ENCODE peak calls at places on chromosomes 6 and 20, in eight cellular contexts. One of them, this sample, is unnamed.

GRCh38 chr20:11274137-11274536 is 600.3 kb upstream of the JAG1 start:
- DNase-seq in RKO: peak; percentile 82
- DNase-seq in HT1080: peak; percentile 75
- DNase-seq in HAP-1: peak; percentile 79
- DNase-seq in cardiac muscle cell: peak; percentile 78
- DNase-seq in ureter: peak; percentile 50
- DNase-seq in EL: peak; percentile 65
- DNase-seq in NAMALWA: peak; percentile 39
- DNase-seq in this sample: no peak

GRCh38 chr20:21173496-21174025 is 47.7 kb downstream of the KIZ start:
- DNase-seq in HAP-1: no peak
- DNase-seq in HT1080: peak; percentile 11
- DNase-seq in ureter: no peak
- DNase-seq in cardiac muscle cell: no peak
- DNase-seq in NAMALWA: no peak
- DNase-seq in EL: peak; percentile 4
- DNase-seq in RKO: no peak
- DNase-seq in this sample: no peak

GRCh38 chr20:54535045-54535444 is 59.7 kb downstream of the DOK5 start:
- DNase-seq in NAMALWA: no peak
- DNase-seq in HT1080: no peak
- DNase-seq in RKO: no peak
- DNase-seq in EL: no peak
- DNase-seq in HAP-1: no peak
- DNase-seq in cardiac muscle cell: no peak
- DNase-seq in ureter: no peak
- DNase-seq in this sample: no peak

GRCh38 chr6:7505196-7505699 is 36.2 kb upstream of the DSP start:
- DNase-seq in EL: peak; percentile 81
- DNase-seq in cardiac muscle cell: peak; percentile 36
- DNase-seq in NAMALWA: no peak
- DNase-seq in HAP-1: no peak
- DNase-seq in HT1080: peak; percentile 99
- DNase-seq in ureter: peak; percentile 52
- DNase-seq in RKO: peak; percentile 12
- DNase-seq in this sample: no peak

GRCh38 chr6:84897874-84898635 is 133.7 kb upstream of the TBX18 start:
- DNase-seq in HT1080: peak; percentile 72
- DNase-seq in EL: peak; percentile 45
- DNase-seq in RKO: peak; percentile 44
- DNase-seq in ureter: no peak
- DNase-seq in HAP-1: no peak
- DNase-seq in cardiac muscle cell: no peak
- DNase-seq in NAMALWA: no peak
- DNase-seq in this sample: no peak

GRCh38 chr6:170203212-170203611 is 87.7 kb downstream of the DLL1 start:
- DNase-seq in EL: peak; percentile 13
- DNase-seq in NAMALWA: no peak
- DNase-seq in HT1080: no peak
- DNase-seq in RKO: no peak
- DNase-seq in HAP-1: no peak
- DNase-seq in cardiac muscle cell: no peak
- DNase-seq in ureter: no peak
- DNase-seq in this sample: peak; percentile 29

GRCh38 chr20:17568045-17568788 is 1.7 kb upstream of the DSTN start:
- DNase-seq in HAP-1: no peak
- DNase-seq in HT1080: no peak
- DNase-seq in NAMALWA: peak; percentile 16
- DNase-seq in cardiac muscle cell: no peak
- DNase-seq in EL: no peak
- DNase-seq in ureter: no peak
- DNase-seq in RKO: no peak
- DNase-seq in this sample: no peak

GRCh38 chr6:11245406-11245990 is 13.0 kb upstream of the NEDD9 start:
- DNase-seq in ureter: no peak
- DNase-seq in cardiac muscle cell: no peak
- DNase-seq in EL: no peak
- DNase-seq in HT1080: no peak
- DNase-seq in HAP-1: peak; percentile 34
- DNase-seq in NAMALWA: no peak
- DNase-seq in RKO: no peak
- DNase-seq in this sample: no peak

GRCh38 chr6:41193171-41193734 is 7.7 kb downstream of the TREML2 start:
- DNase-seq in HT1080: no peak
- DNase-seq in RKO: no peak
- DNase-seq in cardiac muscle cell: no peak
- DNase-seq in HAP-1: no peak
- DNase-seq in NAMALWA: no peak
- DNase-seq in EL: no peak
- DNase-seq in ureter: no peak
- DNase-seq in this sample: no peak

GRCh38 chr20:34200020-34200419 is 41.2 kb upstream of the ASIP start:
- DNase-seq in HAP-1: no peak
- DNase-seq in cardiac muscle cell: no peak
- DNase-seq in EL: no peak
- DNase-seq in NAMALWA: no peak
- DNase-seq in RKO: no peak
- DNase-seq in ureter: no peak
- DNase-seq in HT1080: no peak
- DNase-seq in this sample: no peak

GRCh38 chr20:23142162-23143050 is 56.3 kb upstream of the CD93 start:
- DNase-seq in EL: no peak
- DNase-seq in RKO: no peak
- DNase-seq in cardiac muscle cell: no peak
- DNase-seq in HAP-1: no peak
- DNase-seq in ureter: no peak
- DNase-seq in HT1080: no peak
- DNase-seq in NAMALWA: no peak
- DNase-seq in this sample: no peak

GRCh38 chr20:62557425-62557824 is 81.6 kb upstream of the GATA5 start:
- DNase-seq in HT1080: no peak
- DNase-seq in NAMALWA: no peak
- DNase-seq in RKO: no peak
- DNase-seq in EL: peak; percentile 10
- DNase-seq in cardiac muscle cell: no peak
- DNase-seq in ureter: no peak
- DNase-seq in HAP-1: no peak
- DNase-seq in this sample: no peak

GRCh38 chr6:10355115-10355702 is 59.7 kb downstream of the TFAP2A start:
- DNase-seq in HAP-1: no peak
- DNase-seq in RKO: no peak
- DNase-seq in ureter: no peak
- DNase-seq in EL: peak; percentile 14
- DNase-seq in cardiac muscle cell: no peak
- DNase-seq in NAMALWA: no peak
- DNase-seq in HT1080: no peak
- DNase-seq in this sample: no peak

GRCh38 chr6:37551867-37552266 is 52.2 kb upstream of the CCDC167 start:
- DNase-seq in EL: no peak
- DNase-seq in HT1080: no peak
- DNase-seq in ureter: no peak
- DNase-seq in RKO: no peak
- DNase-seq in NAMALWA: no peak
- DNase-seq in HAP-1: no peak
- DNase-seq in cardiac muscle cell: no peak
- DNase-seq in this sample: no peak

GRCh38 chr20:32050851-32051556 is 1.0 kb upstream of the HCK start:
- DNase-seq in ureter: no peak
- DNase-seq in NAMALWA: no peak
- DNase-seq in HAP-1: no peak
- DNase-seq in EL: no peak
- DNase-seq in HT1080: no peak
- DNase-seq in cardiac muscle cell: no peak
- DNase-seq in RKO: no peak
- DNase-seq in this sample: no peak

GRCh38 chr6:159125977-159126376 is 43.2 kb upstream of the FNDC1 start:
- DNase-seq in ureter: no peak
- DNase-seq in NAMALWA: no peak
- DNase-seq in cardiac muscle cell: peak; percentile 49
- DNase-seq in HAP-1: no peak
- DNase-seq in EL: no peak
- DNase-seq in HT1080: no peak
- DNase-seq in RKO: no peak
- DNase-seq in this sample: no peak

GRCh38 chr6:445571-446417 is 54.2 kb downstream of the IRF4 start:
- DNase-seq in EL: no peak
- DNase-seq in RKO: no peak
- DNase-seq in cardiac muscle cell: no peak
- DNase-seq in NAMALWA: no peak
- DNase-seq in HAP-1: no peak
- DNase-seq in HT1080: no peak
- DNase-seq in ureter: no peak
- DNase-seq in this sample: no peak

GRCh38 chr20:39152126-39152525 is 190.0 kb downstream of the DHX35 start:
- DNase-seq in ureter: peak; percentile 45
- DNase-seq in cardiac muscle cell: no peak
- DNase-seq in NAMALWA: no peak
- DNase-seq in RKO: no peak
- DNase-seq in HAP-1: no peak
- DNase-seq in HT1080: no peak
- DNase-seq in EL: no peak
- DNase-seq in this sample: no peak

GRCh38 chr6:45880139-45880538 is 135.5 kb downstream of the CLIC5 start:
- DNase-seq in cardiac muscle cell: peak; percentile 90
- DNase-seq in HAP-1: no peak
- DNase-seq in RKO: no peak
- DNase-seq in NAMALWA: no peak
- DNase-seq in ureter: no peak
- DNase-seq in HT1080: no peak
- DNase-seq in EL: no peak
- DNase-seq in this sample: no peak

GRCh38 chr6:154164397-154164796 is 125.4 kb downstream of the OPRM1 start:
- DNase-seq in NAMALWA: no peak
- DNase-seq in HAP-1: no peak
- DNase-seq in cardiac muscle cell: no peak
- DNase-seq in RKO: no peak
- DNase-seq in HT1080: no peak
- DNase-seq in ureter: peak; percentile 63
- DNase-seq in EL: peak; percentile 33
- DNase-seq in this sample: no peak

GRCh38 chr6:157585274-157586087 is 204.5 kb downstream of the ZDHHC14 start:
- DNase-seq in HT1080: no peak
- DNase-seq in NAMALWA: no peak
- DNase-seq in EL: no peak
- DNase-seq in ureter: no peak
- DNase-seq in HAP-1: no peak
- DNase-seq in cardiac muscle cell: no peak
- DNase-seq in RKO: no peak
- DNase-seq in this sample: no peak

GRCh38 chr6:111277819-111278218 is 190.5 kb downstream of the SLC16A10 start:
- DNase-seq in HAP-1: no peak
- DNase-seq in NAMALWA: no peak
- DNase-seq in RKO: no peak
- DNase-seq in EL: no peak
- DNase-seq in cardiac muscle cell: no peak
- DNase-seq in HT1080: no peak
- DNase-seq in ureter: no peak
- DNase-seq in this sample: no peak

GRCh38 chr6:29502181-29502580 is 14.4 kb upstream of the MAS1L start:
- DNase-seq in EL: no peak
- DNase-seq in NAMALWA: no peak
- DNase-seq in HT1080: no peak
- DNase-seq in RKO: no peak
- DNase-seq in ureter: no peak
- DNase-seq in cardiac muscle cell: no peak
- DNase-seq in HAP-1: no peak
- DNase-seq in this sample: no peak

GRCh38 chr6:135938588-135939215 is 87.2 kb downstream of the PDE7B start:
- DNase-seq in EL: peak; percentile 16
- DNase-seq in NAMALWA: peak; percentile 34
- DNase-seq in RKO: peak; percentile 36
- DNase-seq in HT1080: no peak
- DNase-seq in cardiac muscle cell: no peak
- DNase-seq in HAP-1: peak; percentile 42
- DNase-seq in ureter: no peak
- DNase-seq in this sample: no peak

GRCh38 chr6:7086488-7086887 is 21.3 kb upstream of the RREB1 start:
- DNase-seq in HAP-1: no peak
- DNase-seq in HT1080: peak; percentile 28
- DNase-seq in NAMALWA: peak; percentile 51
- DNase-seq in ureter: no peak
- DNase-seq in RKO: peak; percentile 19
- DNase-seq in EL: peak; percentile 60
- DNase-seq in cardiac muscle cell: no peak
- DNase-seq in this sample: no peak

GRCh38 chr20:6575912-6576391 is 191.5 kb upstream of the BMP2 start:
- DNase-seq in RKO: no peak
- DNase-seq in ureter: no peak
- DNase-seq in EL: peak; percentile 5
- DNase-seq in NAMALWA: no peak
- DNase-seq in HT1080: no peak
- DNase-seq in HAP-1: no peak
- DNase-seq in cardiac muscle cell: peak; percentile 62
- DNase-seq in this sample: no peak

GRCh38 chr6:32370510-32370909 is 1.2 kb downstream of the TSBP1 start:
- DNase-seq in HT1080: no peak
- DNase-seq in HAP-1: no peak
- DNase-seq in RKO: no peak
- DNase-seq in NAMALWA: no peak
- DNase-seq in EL: peak; percentile 24
- DNase-seq in cardiac muscle cell: no peak
- DNase-seq in ureter: no peak
- DNase-seq in this sample: no peak

GRCh38 chr6:150628908-150629307 is 29.2 kb downstream of the PLEKHG1 start:
- DNase-seq in EL: no peak
- DNase-seq in NAMALWA: no peak
- DNase-seq in RKO: no peak
- DNase-seq in ureter: no peak
- DNase-seq in HT1080: no peak
- DNase-seq in cardiac muscle cell: no peak
- DNase-seq in HAP-1: no peak
- DNase-seq in this sample: no peak

GRCh38 chr20:50588034-50588736 is 78.0 kb downstream of the PTPN1 start:
- DNase-seq in EL: peak; percentile 57
- DNase-seq in cardiac muscle cell: peak; percentile 70
- DNase-seq in NAMALWA: peak; percentile 66
- DNase-seq in RKO: peak; percentile 74
- DNase-seq in ureter: no peak
- DNase-seq in HAP-1: peak; percentile 42
- DNase-seq in HT1080: peak; percentile 61
- DNase-seq in this sample: peak; percentile 86

GRCh38 chr20:61760321-61761112 is 305.2 kb downstream of the TAF4 start:
- DNase-seq in cardiac muscle cell: no peak
- DNase-seq in HAP-1: no peak
- DNase-seq in ureter: no peak
- DNase-seq in EL: no peak
- DNase-seq in RKO: no peak
- DNase-seq in NAMALWA: no peak
- DNase-seq in HT1080: no peak
- DNase-seq in this sample: no peak

GRCh38 chr20:51354769-51355319 is 187.7 kb downstream of the NFATC2 start:
- DNase-seq in ureter: no peak
- DNase-seq in EL: peak; percentile 88
- DNase-seq in HAP-1: no peak
- DNase-seq in cardiac muscle cell: no peak
- DNase-seq in NAMALWA: no peak
- DNase-seq in HT1080: peak; percentile 79
- DNase-seq in RKO: no peak
- DNase-seq in this sample: no peak

GRCh38 chr6:52515219-52515960 is 61.5 kb downstream of the TRAM2 start:
- DNase-seq in HT1080: no peak
- DNase-seq in ureter: no peak
- DNase-seq in cardiac muscle cell: no peak
- DNase-seq in NAMALWA: no peak
- DNase-seq in EL: peak; percentile 53
- DNase-seq in HAP-1: no peak
- DNase-seq in RKO: no peak
- DNase-seq in this sample: no peak

GRCh38 chr6:20691185-20691584 is 156.9 kb downstream of the CDKAL1 start:
- DNase-seq in ureter: no peak
- DNase-seq in HT1080: no peak
- DNase-seq in HAP-1: no peak
- DNase-seq in RKO: no peak
- DNase-seq in cardiac muscle cell: no peak
- DNase-seq in NAMALWA: no peak
- DNase-seq in EL: no peak
- DNase-seq in this sample: no peak

GRCh38 chr20:6122111-6122872 is 538 bp downstream of the FERMT1 start:
- DNase-seq in EL: peak; percentile 35
- DNase-seq in ureter: peak; percentile 66
- DNase-seq in HAP-1: peak; percentile 16
- DNase-seq in cardiac muscle cell: peak; percentile 72
- DNase-seq in RKO: peak; percentile 69
- DNase-seq in HT1080: peak; percentile 15
- DNase-seq in NAMALWA: no peak
- DNase-seq in this sample: no peak

This sample was measured in stimulated activated effector memory CD8-positive, alpha-beta T cell treated with anti-CD3 and anti-CD28 coated beads, Interleukin-12 subunit alpha, Interleukin-12 subunit beta, amount 100 ng/mL, for 72 hours.